ENCODE peak calls at places on chromosomes 1 and 21, in eight cellular contexts. N is brain microvascular endothelial cell, U is BJ, Q is fibroblast of mammary gland, J is astrocyte of the spinal cord, Z is prostate gland, I is astrocyte of the cerebellum, L is body of pancreas. C is an unnamed sample.

GRCh38 chr1:237976345-237976744 is 85.6 kb upstream of the ZP4 start:
- DNase-seq in N (no peak), U (no peak), Q (no peak), J (no peak), Z (no peak), I (no peak), L (no peak), C (no peak)

GRCh38 chr1:20484526-20485462 is 1.2 kb downstream of the CAMK2N1 start:
- DNase-seq in N (no peak), U (no peak), Q (no peak), J (no peak), Z (no peak), I (no peak), L (no peak), C (peak)

GRCh38 chr1:55276671-55277376 is 61.7 kb upstream of the USP24 start:
- DNase-seq in N (no peak), U (no peak), Q (no peak), J (no peak), Z (no peak), I (no peak), L (no peak), C (no peak)

GRCh38 chr1:99811747-99812146 is 38.4 kb upstream of the AGL start:
- DNase-seq in N (no peak), U (no peak), Q (no peak), J (no peak), Z (no peak), I (no peak), L (no peak), C (no peak)

GRCh38 chr1:60051191-60051590 is 22.4 kb downstream of the C1orf87 start:
- DNase-seq in N (no peak), U (no peak), Q (no peak), J (no peak), Z (no peak), I (no peak), L (no peak), C (no peak)

GRCh38 chr1:38097256-38097655 is 50.7 kb upstream of the POU3F1 start:
- DNase-seq in N (no peak), U (no peak), Q (no peak), J (no peak), Z (no peak), I (no peak), L (no peak), C (no peak)

GRCh38 chr1:171763764-171764163 is 17.7 kb upstream of the METTL13 start:
- DNase-seq in N (no peak), U (no peak), Q (no peak), J (no peak), Z (no peak), I (no peak), L (no peak), C (no peak)

GRCh38 chr21:37562920-37563640 is 196.5 kb downstream of the DYRK1A start:
- DNase-seq in N (no peak), U (no peak), Q (peak), J (no peak), Z (peak), I (no peak), L (peak), C (no peak)

GRCh38 chr1:206982216-206982615 is 12.0 kb upstream of the FCAMR start:
- DNase-seq in N (peak), U (no peak), Q (peak), J (peak), Z (peak), I (no peak), L (peak), C (peak)

GRCh38 chr1:226128487-226129075 is 58.0 kb downstream of the ACBD3 start:
- DNase-seq in N (peak), U (peak), Q (peak), J (no peak), Z (peak), I (no peak), L (no peak), C (no peak)

GRCh38 chr1:117210831-117211261 is at the start of gene VTCN1:
- DNase-seq in N (no peak), U (no peak), Q (no peak), J (no peak), Z (peak), I (no peak), L (peak), C (no peak)

GRCh38 chr1:150429805-150430204 is 57.4 kb upstream of the TARS2 start:
- DNase-seq in N (no peak), U (no peak), Q (peak), J (no peak), Z (no peak), I (no peak), L (no peak), C (peak)

GRCh38 chr1:39640861-39641260 is 1.4 kb upstream of the HEYL start:
- DNase-seq in N (no peak), U (no peak), Q (no peak), J (no peak), Z (no peak), I (no peak), L (no peak), C (no peak)

GRCh38 chr21:46092026-46092764 is 5.7 kb upstream of the COL6A2 start:
- DNase-seq in N (peak), U (peak), Q (peak), J (peak), Z (no peak), I (peak), L (peak), C (peak)

GRCh38 chr1:30095051-30095450 is 628.3 kb downstream of the MATN1 start:
- DNase-seq in N (no peak), U (no peak), Q (no peak), J (no peak), Z (no peak), I (no peak), L (no peak), C (no peak)

GRCh38 chr1:174242856-174243255 is 83.5 kb downstream of the RABGAP1L start:
- DNase-seq in N (no peak), U (no peak), Q (no peak), J (no peak), Z (no peak), I (no peak), L (no peak), C (no peak)

GRCh38 chr21:26389971-26390641 is 183.0 kb downstream of the CYYR1 start:
- DNase-seq in N (peak), U (peak), Q (peak), J (peak), Z (peak), I (no peak), L (no peak), C (peak)

GRCh38 chr1:53739109-53739681 is at the start of gene GLIS1:
- DNase-seq in N (peak), U (no peak), Q (peak), J (peak), Z (peak), I (peak), L (peak), C (peak)

GRCh38 chr1:245181123-245181522 is 26.3 kb downstream of the KIF26B start:
- DNase-seq in N (no peak), U (no peak), Q (no peak), J (no peak), Z (no peak), I (no peak), L (no peak), C (no peak)

GRCh38 chr21:45322231-45322959 is 34.7 kb upstream of the POFUT2 start:
- DNase-seq in N (no peak), U (no peak), Q (no peak), J (no peak), Z (no peak), I (no peak), L (peak), C (no peak)

GRCh38 chr1:19877821-19878636 is 4.2 kb upstream of the OTUD3 start:
- DNase-seq in N (no peak), U (no peak), Q (peak), J (no peak), Z (peak), I (no peak), L (no peak), C (peak)

GRCh38 chr1:94095112-94095637 is 25.8 kb downstream of the ABCA4 start:
- DNase-seq in N (peak), U (peak), Q (peak), J (peak), Z (peak), I (peak), L (peak), C (peak)

GRCh38 chr1:121519042-121519755 is 334.4 kb downstream of the SRGAP2C start:
- DNase-seq in N (no peak), U (no peak), Q (no peak), J (peak), Z (no peak), I (no peak), L (peak), C (no peak)

GRCh38 chr1:61076728-61077675 is 5.4 kb upstream of the NFIA start:
- DNase-seq in N (peak), U (peak), Q (peak), J (peak), Z (peak), I (no peak), L (peak), C (peak)

GRCh38 chr1:207938016-207938415 is 27.1 kb upstream of the CD34 start:
- DNase-seq in N (peak), U (no peak), Q (peak), J (peak), Z (peak), I (no peak), L (peak), C (no peak)

GRCh38 chr1:198258491-198258890 is 101.7 kb downstream of the NEK7 start:
- DNase-seq in N (no peak), U (peak), Q (peak), J (peak), Z (no peak), I (no peak), L (no peak), C (peak)

GRCh38 chr1:247079141-247079874 is 697 bp upstream of the ZNF670 start:
- DNase-seq in N (no peak), U (no peak), Q (peak), J (no peak), Z (no peak), I (no peak), L (no peak), C (no peak)

GRCh38 chr21:42594616-42595280 is 58.7 kb upstream of the PDE9A start:
- DNase-seq in N (no peak), U (no peak), Q (peak), J (no peak), Z (no peak), I (no peak), L (no peak), C (no peak)

GRCh38 chr1:87182611-87183010 is 146.1 kb upstream of the LMO4 start:
- DNase-seq in N (no peak), U (no peak), Q (no peak), J (no peak), Z (no peak), I (no peak), L (no peak), C (no peak)

GRCh38 chr1:63327417-63328139 is 5.2 kb downstream of the FOXD3 start:
- DNase-seq in N (peak), U (no peak), Q (peak), J (peak), Z (no peak), I (peak), L (peak), C (peak)

GRCh38 chr1:228804640-228805413 is 69.5 kb downstream of the RHOU start:
- DNase-seq in N (no peak), U (no peak), Q (no peak), J (no peak), Z (no peak), I (no peak), L (no peak), C (peak)

GRCh38 chr1:101004061-101004460 is 21.5 kb downstream of the DPH5 start:
- DNase-seq in N (no peak), U (no peak), Q (peak), J (peak), Z (peak), I (no peak), L (no peak), C (peak)

GRCh38 chr1:88875595-88875994 is 15.8 kb downstream of the GTF2B start:
- DNase-seq in N (no peak), U (no peak), Q (no peak), J (no peak), Z (no peak), I (no peak), L (no peak), C (no peak)
- TF ChIP-seq CTCF in N (no peak), U (no peak), Q (no peak), J (no peak), Z (no peak), I (no peak), L (no peak), C (no peak)

DNA sequence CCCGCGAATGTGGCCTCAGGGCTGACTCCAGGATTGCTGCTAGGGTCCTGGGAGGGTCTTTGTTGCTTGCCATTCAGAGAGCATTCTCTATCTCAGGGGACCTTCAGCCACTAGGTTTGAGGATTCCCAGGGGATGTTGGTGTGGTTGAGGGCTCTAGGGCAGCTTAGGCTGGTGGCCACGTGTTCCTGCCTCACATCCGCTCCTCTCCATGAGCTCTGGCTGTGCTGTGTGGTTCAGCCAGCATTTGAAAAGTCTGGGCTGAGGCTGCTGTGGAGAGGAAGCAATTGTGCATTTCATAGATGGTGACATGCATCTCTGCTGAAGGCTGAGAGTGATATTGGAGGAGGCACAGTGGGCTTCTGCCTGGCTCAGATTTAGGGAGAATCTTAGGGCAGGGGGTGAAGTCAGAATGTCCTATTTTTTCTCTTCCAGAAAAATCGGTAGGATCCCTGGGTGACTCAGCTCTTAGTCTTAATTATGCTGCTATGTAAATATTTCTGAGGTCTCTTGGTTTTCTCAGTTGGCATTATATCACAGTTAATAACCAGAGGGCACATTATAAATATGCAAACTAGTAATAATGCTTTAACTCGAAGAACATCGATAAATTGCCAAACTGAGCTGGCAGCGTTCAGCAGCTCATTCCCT is 182.3 kb downstream of the CAMTA1 start:
- DNase-seq in N (no peak), U (no peak), Q (peak), J (no peak), Z (no peak), I (no peak), L (no peak), C (no peak)
- H3K4me3 ChIP-seq in N (no peak), U (no peak), Q (no peak), J (no peak), Z (no peak), I (no peak), L (no peak), C (no peak)

GRCh38 chr1:108560143-108560429 is 186 bp downstream of the EEIG2 start:
- DNase-seq in N (no peak), U (no peak), Q (no peak), J (no peak), Z (no peak), I (no peak), L (no peak), C (no peak)
- TF ChIP-seq CTCF in N (no peak), U (no peak), Q (no peak), J (no peak), Z (no peak), I (no peak), L (no peak), C (no peak)

GRCh38 chr1:202806845-202807366 is 1.3 kb downstream of the KDM5B start:
- DNase-seq in N (no peak), U (no peak), Q (no peak), J (no peak), Z (peak), I (no peak), L (peak), C (peak)
- H3K4me3 ChIP-seq in N (peak), U (peak), Q (peak), J (peak), Z (peak), I (peak), L (peak), C (peak)

DNA sequence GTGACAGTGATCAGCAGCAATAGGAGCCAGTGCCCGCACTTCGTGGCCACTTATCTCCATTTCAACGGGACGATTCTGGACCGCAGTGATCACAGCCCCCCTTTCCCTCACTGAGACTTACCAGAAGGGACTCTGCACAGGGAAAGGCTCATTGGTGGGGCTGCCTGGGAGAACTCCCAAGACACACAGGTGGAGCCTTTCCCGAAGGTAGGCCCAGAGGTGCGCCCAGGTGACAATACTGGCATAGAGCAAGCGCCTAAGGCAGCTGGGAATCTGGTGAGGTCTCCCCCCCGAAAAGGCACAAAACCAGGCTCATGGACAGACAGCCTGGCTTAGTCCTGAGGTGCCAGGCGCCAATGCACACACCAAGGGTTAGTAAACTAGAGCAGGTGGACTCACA is 318.9 kb downstream of the AJAP1 start:
- DNase-seq in N (no peak), U (no peak), Q (no peak), J (no peak), Z (no peak), I (no peak), L (no peak), C (no peak)
- TF ChIP-seq CTCF in N (no peak), U (no peak), Q (no peak), J (no peak), Z (no peak), I (no peak), L (no peak), C (no peak)

GRCh38 chr1:159891275-159892157 is 8.4 kb downstream of the CFAP45 start:
- DNase-seq in N (peak), U (peak), Q (peak), J (peak), Z (peak), I (peak), L (peak), C (peak)
- H3K4me3 ChIP-seq in N (no peak), U (no peak), Q (no peak), J (no peak), Z (no peak), I (no peak), L (no peak), C (no peak)

GRCh38 chr1:34129630-34130029 is 35.4 kb downstream of the CSMD2 start:
- DNase-seq in N (no peak), U (no peak), Q (no peak), J (no peak), Z (no peak), I (no peak), L (no peak), C (no peak)
- TF ChIP-seq CTCF in N (no peak), U (no peak), Q (no peak), J (no peak), Z (no peak), I (no peak), L (no peak), C (no peak)

DNA sequence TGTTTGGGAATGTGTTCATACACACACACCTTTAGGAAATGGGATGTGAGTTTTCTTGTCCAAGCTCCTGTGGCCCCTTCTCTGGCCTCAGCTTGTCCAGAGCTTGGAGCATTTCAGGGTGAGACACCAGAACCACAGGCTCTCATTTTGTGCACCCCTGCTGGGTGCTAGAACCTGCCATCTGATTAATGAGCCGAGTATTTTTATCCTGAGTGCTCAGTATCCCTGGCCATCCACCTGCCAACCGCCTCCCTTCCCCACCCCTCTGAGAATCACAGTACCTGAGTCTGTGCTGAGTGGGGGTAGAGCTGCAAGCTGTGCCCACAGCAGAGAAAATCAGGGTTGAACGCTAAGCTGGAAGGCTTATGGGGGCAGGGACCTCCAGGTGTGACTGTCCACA is 1.4 kb downstream of the CASQ1 start:
- DNase-seq in N (no peak), U (no peak), Q (no peak), J (no peak), Z (no peak), I (no peak), L (no peak), C (no peak)
- H3K4me3 ChIP-seq in N (no peak), U (no peak), Q (no peak), J (no peak), Z (no peak), I (no peak), L (no peak), C (no peak)

GRCh38 chr1:203593723-203594122 is 32.9 kb upstream of the ATP2B4 start:
- DNase-seq in N (no peak), U (no peak), Q (no peak), J (no peak), Z (no peak), I (no peak), L (peak), C (peak)
- TF ChIP-seq CTCF in N (peak), U (no peak), Q (peak), J (peak), Z (no peak), I (no peak), L (peak), C (peak)